ENCODE peak calls at places on chromosomes 6 and 20, in six cellular contexts. M, Y, O, I, N and G are unnamed samples.

GRCh38 chr6:163721435-163721834 is 306.9 kb downstream of the QKI start:
- DNase-seq in N (no peak), Y (no peak), M (no peak), I (no peak), O (no peak), G (no peak)

GRCh38 chr6:122580731-122581130 is 29.5 kb upstream of the PKIB start:
- DNase-seq in Y (no peak), O (no peak), M (no peak), I (no peak), N (no peak), G (no peak)

GRCh38 chr6:107629545-107630147 is 139.7 kb downstream of the SOBP start:
- DNase-seq in M (no peak), I (no peak), Y (no peak), N (no peak), O (no peak), G (no peak)

GRCh38 chr6:80528115-80528514 is 421.6 kb downstream of the BCKDHB start:
- DNase-seq in M (no peak), Y (no peak), O (no peak), I (no peak), N (no peak), G (no peak)

GRCh38 chr6:70819715-70820114 is 137.1 kb downstream of the B3GAT2 start:
- DNase-seq in M (no peak), I (no peak), O (no peak), Y (no peak), N (no peak), G (no peak)

GRCh38 chr20:8798505-8798904 is 270.4 kb upstream of the PLCB4 start:
- DNase-seq in I (no peak), Y (no peak), O (no peak), M (no peak), N (no peak), G (peak; percentile 32)

GRCh38 chr6:134035823-134036296 is 16.6 kb downstream of the SLC2A12 start:
- DNase-seq in M (no peak), O (no peak), I (no peak), N (peak; percentile 61), Y (no peak), G (no peak)

GRCh38 chr6:25279748-25280616 is 808 bp downstream of the CARMIL1 start:
- DNase-seq in O (no peak), M (peak; percentile 50), N (peak; percentile 39), Y (peak; percentile 28), I (no peak), G (peak; percentile 22)

GRCh38 chr6:69907981-69908498 is 41.7 kb downstream of the COL19A1 start:
- DNase-seq in O (no peak), I (no peak), M (no peak), Y (no peak), N (no peak), G (no peak)

GRCh38 chr20:19944772-19945459 is 72.2 kb upstream of the NAA20 start:
- DNase-seq in M (no peak), O (no peak), N (no peak), Y (no peak), I (no peak), G (no peak)

GRCh38 chr6:95767897-95768463 is 190.6 kb downstream of the MANEA start:
- DNase-seq in I (no peak), O (no peak), N (no peak), Y (no peak), M (no peak), G (no peak)

GRCh38 chr6:152750694-152751093 is at the start of gene VIP:
- DNase-seq in N (peak; percentile 10), Y (no peak), O (no peak), I (no peak), M (no peak), G (no peak)

GRCh38 chr20:10531848-10532247 is 96.7 kb downstream of the SLX4IP start:
- DNase-seq in I (no peak), Y (no peak), O (no peak), M (no peak), N (no peak), G (no peak)

GRCh38 chr6:162123797-162124196 is 603.8 kb downstream of the PRKN start:
- DNase-seq in O (no peak), Y (no peak), M (no peak), N (peak; percentile 6), I (no peak), G (no peak)

GRCh38 chr6:68114648-68115047 is 520.4 kb upstream of the ADGRB3 start:
- DNase-seq in O (no peak), Y (no peak), N (no peak), M (no peak), I (no peak), G (no peak)

GRCh38 chr6:45591306-45591705 is 213.6 kb upstream of the SUPT3H start:
- DNase-seq in Y (no peak), O (no peak), I (no peak), M (no peak), N (no peak), G (no peak)

GRCh38 chr6:17869010-17869752 is 118.3 kb downstream of the KIF13A start:
- DNase-seq in I (no peak), N (no peak), O (no peak), Y (no peak), M (no peak), G (no peak)

GRCh38 chr20:53678990-53679596 is 85.5 kb upstream of the ZNF217 start:
- DNase-seq in I (no peak), Y (no peak), M (no peak), O (no peak), N (no peak), G (no peak)

GRCh38 chr6:23027281-23027680 is 457.9 kb downstream of the HDGFL1 start:
- DNase-seq in M (no peak), N (no peak), I (no peak), O (no peak), Y (no peak), G (no peak)

DNA sequence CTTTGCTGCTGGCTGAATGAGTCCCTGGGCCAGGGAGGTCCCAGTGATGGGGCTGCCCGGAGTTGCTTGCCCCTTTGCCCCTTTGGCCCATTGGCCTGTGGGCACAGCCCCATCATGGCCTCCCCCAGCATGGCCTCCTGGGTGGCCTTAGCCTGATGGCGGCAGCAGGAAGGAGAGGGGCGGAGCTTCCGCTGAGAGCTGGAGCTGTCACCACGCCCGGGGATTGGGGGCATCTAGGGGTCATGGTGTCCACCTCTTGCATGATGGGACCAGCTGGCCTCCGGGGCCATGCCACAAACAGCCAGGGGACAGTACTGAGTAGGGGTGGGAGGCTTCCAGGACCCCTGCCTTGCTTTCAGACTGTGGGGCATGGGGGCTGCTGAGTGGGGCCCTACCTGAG is 31.5 kb upstream of the GATA5 start:
- DNase-seq in M (peak; percentile 41), N (no peak), I (no peak), Y (no peak), O (no peak), G (no peak)
- H3K27ac ChIP-seq in M (no peak overlapping the region), N (no peak overlapping the region), I (no peak overlapping the region), Y (no peak overlapping the region), O (peak overlapping the region; percentile 41), G (no peak overlapping the region)

GRCh38 chr6:142843344-142843743 is 101.6 kb downstream of the HIVEP2 start:
- DNase-seq in O (no peak), N (no peak), I (no peak), Y (no peak), M (no peak), G (no peak)
- H3K4me1 ChIP-seq in O (peaks cover 75% of the 10 kb centered on the region), N (peaks cover 86% of the 10 kb centered on the region), I (no peaks in the 10 kb centered on the region), Y (no peaks in the 10 kb centered on the region), M (peaks cover 9% of the 10 kb centered on the region), G (peaks cover 11% of the 10 kb centered on the region)

GRCh38 chr6:9851006-9851405 is 563.9 kb downstream of the TFAP2A start:
- DNase-seq in M (no peak), Y (no peak), I (no peak), N (no peak), O (no peak), G (no peak)
- H3K9me3 ChIP-seq in M (peaks cover 4% of the 10 kb centered on the region), Y (no peaks in the 10 kb centered on the region), I (no peaks in the 10 kb centered on the region), N (peaks cover 9% of the 10 kb centered on the region), O (peaks cover 33% of the 10 kb centered on the region), G (peaks cover 4% of the 10 kb centered on the region)

GRCh38 chr6:90369651-90370050 is 73.0 kb upstream of the BACH2 start:
- DNase-seq in I (no peak), O (no peak), M (no peak), Y (no peak), N (no peak), G (no peak)
- H3K27ac ChIP-seq in I (peak overlapping the region; percentile 56), O (peak overlapping the region; percentile 73), M (peak overlapping the region; percentile 59), Y (peak overlapping the region; percentile 82), N (no peak overlapping the region), G (no peak overlapping the region)

GRCh38 chr6:43764767-43765166 is 5.2 kb upstream of the VEGFA start:
- DNase-seq in Y (no peak), N (no peak), O (no peak), M (peak; percentile 36), I (no peak), G (no peak)

GRCh38 chr6:43762410-43762768 is 7.6 kb upstream of the VEGFA start:
- DNase-seq in N (no peak), O (no peak), I (no peak), M (no peak), Y (no peak), G (no peak)

GRCh38 chr6:43763812-43764522 is 6.0 kb upstream of the VEGFA start:
- DNase-seq in N (no peak), I (no peak), O (no peak), Y (no peak), M (no peak), G (no peak)

GRCh38 chr6:43761666-43762409 is 8.2 kb upstream of the VEGFA start:
- DNase-seq in M (peak; percentile 27), N (no peak), I (no peak), O (no peak), Y (no peak), G (no peak)

GRCh38 chr6:43763133-43763797 is 6.7 kb upstream of the VEGFA start:
- DNase-seq in Y (no peak), N (no peak), M (no peak), O (no peak), I (no peak), G (no peak)
- H3K4me1 ChIP-seq in Y (no peaks in the 10 kb centered on the region), N (peaks cover 3% of the 10 kb centered on the region), M (no peaks in the 10 kb centered on the region), O (no peaks in the 10 kb centered on the region), I (no peaks in the 10 kb centered on the region), G (no peaks in the 10 kb centered on the region)

DNA sequence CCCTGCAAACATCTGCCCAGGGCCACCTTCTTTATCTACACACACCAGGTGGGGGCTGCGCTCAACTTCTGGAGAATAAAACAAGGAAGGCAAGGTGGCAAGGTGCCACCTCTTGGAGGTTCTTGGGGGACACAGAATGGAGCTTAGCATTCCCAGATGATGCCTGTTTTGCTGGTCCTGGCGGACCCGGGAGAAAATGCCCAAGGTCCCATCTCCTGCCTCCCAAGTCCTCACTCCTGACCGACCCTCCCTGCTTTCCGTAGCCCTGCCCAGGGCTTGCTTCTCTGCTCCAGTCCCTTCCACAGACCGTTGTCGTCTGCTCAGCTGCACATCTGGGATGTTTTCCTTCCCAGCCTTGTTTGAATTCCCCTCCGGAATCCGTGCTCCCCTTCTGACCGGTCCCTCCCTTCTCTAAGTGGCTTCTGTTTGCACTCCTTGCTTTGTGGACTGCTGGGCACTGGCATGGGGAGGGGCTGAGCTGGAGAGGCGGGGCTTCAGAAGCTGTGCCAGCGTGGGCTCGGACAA is 13.1 kb downstream of the ITPR3 start:
- DNase-seq in I (no peak), Y (no peak), N (no peak), O (no peak), M (no peak), G (no peak)
- H3K9me3 ChIP-seq in I (no peaks in the 10 kb centered on the region), Y (no peaks in the 10 kb centered on the region), N (no peaks in the 10 kb centered on the region), O (no peaks in the 10 kb centered on the region), M (no peaks in the 10 kb centered on the region), G (no peaks in the 10 kb centered on the region)